ENCODE peak calls at places on chromosomes 13 and 19, in four cellular contexts. L is HepG2, J is GM12878, D is K562. Q is an unnamed sample.

GRCh38 chr19:49475995-49476880 is 2.2 kb downstream of the FLT3LG start:
- DNase-seq in L (no peak), J (no peak), D (peak; percentile 65), Q (peak; percentile 75)

GRCh38 chr19:6066661-6067646 is 43.3 kb downstream of the RFX2 start:
- DNase-seq in L (peak; percentile 97), J (no peak), D (peak; percentile 56), Q (peak; percentile 73)

GRCh38 chr13:30968734-30969335 is 36.4 kb downstream of the TEX26 start:
- DNase-seq in L (no peak), J (no peak), D (no peak), Q (no peak)

GRCh38 chr13:79540504-79540903 is 59.5 kb downstream of the NDFIP2 start:
- DNase-seq in L (no peak), J (no peak), D (no peak), Q (no peak)

GRCh38 chr19:11322269-11323024 is 17.0 kb downstream of the RAB3D start:
- DNase-seq in L (no peak), J (no peak), D (no peak), Q (no peak)

GRCh38 chr13:25085125-25085742 is 10.7 kb upstream of the PABPC3 start:
- DNase-seq in L (peak; percentile 23), J (no peak), D (no peak), Q (peak; percentile 39)

GRCh38 chr19:10976200-10976892 is 15.5 kb downstream of the SMARCA4 start:
- DNase-seq in L (peak; percentile 43), J (no peak), D (peak; percentile 11), Q (no peak)

GRCh38 chr13:66534561-66534960 is 695.6 kb downstream of the PCDH9 start:
- DNase-seq in L (no peak), J (no peak), D (no peak), Q (no peak)

GRCh38 chr19:18399008-18399407 is 1.6 kb upstream of the LRRC25 start:
- DNase-seq in L (no peak), J (no peak), D (no peak), Q (no peak)
- TF ChIP-seq FOXK2 in L (no peak), J (no peak), D (no peak), Q (no peak)

DNA sequence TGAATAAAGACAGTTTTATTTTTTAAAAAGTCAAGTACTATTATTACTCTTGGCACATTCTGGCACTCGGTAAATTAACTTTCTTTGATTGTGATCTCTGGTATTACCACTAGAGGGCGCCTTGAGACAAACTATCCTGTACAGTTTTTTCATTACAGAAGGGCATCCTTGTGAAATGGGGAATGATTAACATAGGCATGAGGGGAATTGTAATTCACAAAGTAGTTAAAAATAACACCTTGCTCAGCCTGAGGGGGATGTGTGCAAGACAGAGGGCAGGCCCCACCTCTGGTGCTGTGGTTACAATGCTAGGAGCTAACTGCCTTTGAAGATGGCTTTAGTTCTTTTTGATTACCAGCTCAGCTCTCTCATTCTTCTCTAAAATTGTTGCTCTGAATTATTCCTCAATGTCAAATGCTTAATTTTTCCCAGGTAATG is 24.2 kb upstream of the C1QTNF9B start:
- DNase-seq in L (peak; percentile 18), J (no peak), D (peak; percentile 12), Q (peak; percentile 9)
- TF ChIP-seq FOXK2 in L (no peak), J (no peak), D (no peak), Q (no peak)

GRCh38 chr13:98065468-98065867 is 77.4 kb upstream of the FARP1 start:
- DNase-seq in L (no peak), J (no peak), D (no peak), Q (no peak)

GRCh38 chr13:98066636-98067035 is 76.3 kb upstream of the FARP1 start:
- DNase-seq in L (no peak), J (no peak), D (no peak), Q (no peak)

GRCh38 chr13:98071316-98071715 is 71.6 kb upstream of the FARP1 start:
- DNase-seq in L (no peak), J (no peak), D (no peak), Q (no peak)

DNA sequence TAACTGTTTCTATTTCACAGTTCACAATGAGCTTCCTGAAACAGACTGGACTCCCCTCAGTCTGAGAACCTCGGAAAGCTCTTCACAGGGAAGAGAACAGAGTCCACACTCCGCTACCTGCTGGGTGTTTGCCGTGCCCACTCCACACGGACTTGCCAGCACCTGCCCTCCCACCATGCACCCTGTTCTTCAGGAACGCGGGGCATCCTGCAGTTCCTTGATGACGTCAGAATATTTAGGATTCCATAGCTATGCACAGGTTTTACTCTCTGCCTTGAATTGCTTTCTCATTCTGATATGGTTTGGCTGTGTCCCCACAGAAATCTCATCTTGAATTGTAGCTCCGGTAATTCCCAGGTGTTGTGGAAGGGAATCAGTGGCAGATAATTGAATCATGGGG is 74.4 kb upstream of the FARP1 start:
- DNase-seq in L (no peak), J (no peak), D (no peak), Q (no peak)
- TF ChIP-seq FOXK2 in L (no peak), J (no peak), D (no peak), Q (no peak)

GRCh38 chr13:32001392-32001768 is 30.2 kb upstream of the FRY start:
- DNase-seq in L (peak; percentile 71), J (no peak), D (peak; percentile 10), Q (peak; percentile 48)

GRCh38 chr13:31998131-31998530 is 33.4 kb upstream of the FRY start:
- DNase-seq in L (no peak), J (no peak), D (no peak), Q (no peak)

GRCh38 chr13:31997641-31998040 is 33.9 kb upstream of the FRY start:
- DNase-seq in L (no peak), J (no peak), D (no peak), Q (no peak)

GRCh38 chr13:32001769-32002168 is 29.8 kb upstream of the FRY start:
- DNase-seq in L (no peak), J (no peak), D (no peak), Q (no peak)

GRCh38 chr13:31996611-31997010 is 35.0 kb upstream of the FRY start:
- DNase-seq in L (no peak), J (no peak), D (no peak), Q (no peak)
- TF ChIP-seq FOXK2 in L (no peak), J (no peak), D (no peak), Q (no peak)

GRCh38 chr19:35090160-35090794 is 25.3 kb upstream of the FXYD3 start:
- DNase-seq in L (peak; percentile 54), J (no peak), D (peak; percentile 84), Q (peak; percentile 81)
- TF ChIP-seq FOXK2 in L (no peak), J (no peak), D (no peak), Q (no peak)

GRCh38 chr19:35055715-35056179 is 14.2 kb downstream of the HPN start:
- DNase-seq in L (no peak), J (no peak), D (peak; percentile 42), Q (no peak)

GRCh38 chr19:35054626-35055025 is 13.1 kb downstream of the HPN start:
- DNase-seq in L (no peak), J (no peak), D (no peak), Q (no peak)

GRCh38 chr19:35053667-35054293 is 12.3 kb downstream of the HPN start:
- DNase-seq in L (no peak), J (no peak), D (no peak), Q (no peak)

GRCh38 chr19:35051796-35052195 is 10.3 kb downstream of the HPN start:
- DNase-seq in L (no peak), J (no peak), D (no peak), Q (no peak)

DNA sequence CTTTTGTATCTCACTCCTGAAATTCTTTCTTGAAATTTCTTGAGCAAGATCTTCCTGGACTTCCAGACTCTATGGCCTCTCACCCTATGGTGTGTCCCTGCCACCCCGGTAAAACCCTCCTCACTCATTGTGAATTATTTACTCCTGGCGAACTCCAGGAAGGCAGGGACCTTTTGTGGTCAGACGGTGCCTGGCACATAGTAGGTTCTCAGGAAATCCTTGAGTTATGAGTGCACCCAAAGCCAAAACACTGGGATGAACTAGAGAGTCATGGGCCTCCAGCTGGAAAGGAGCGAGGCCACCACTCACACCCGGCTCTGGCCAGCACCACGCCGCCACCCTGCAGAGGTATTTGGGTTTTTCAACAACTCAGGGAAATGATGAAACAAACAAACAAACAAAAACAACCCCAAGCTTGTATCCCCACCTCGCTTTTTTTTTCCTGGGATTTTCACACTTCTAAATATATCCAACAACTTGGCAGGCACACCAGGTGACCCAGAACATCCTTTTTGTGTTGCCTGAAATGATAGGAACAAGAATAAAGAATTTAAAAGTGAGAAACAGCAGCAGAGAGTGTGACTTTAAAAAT is 11.2 kb downstream of the HPN start:
- DNase-seq in L (no peak), J (no peak), D (no peak), Q (no peak)
- TF ChIP-seq FOXK2 in L (no peak), J (no peak), D (no peak), Q (no peak)

DNA sequence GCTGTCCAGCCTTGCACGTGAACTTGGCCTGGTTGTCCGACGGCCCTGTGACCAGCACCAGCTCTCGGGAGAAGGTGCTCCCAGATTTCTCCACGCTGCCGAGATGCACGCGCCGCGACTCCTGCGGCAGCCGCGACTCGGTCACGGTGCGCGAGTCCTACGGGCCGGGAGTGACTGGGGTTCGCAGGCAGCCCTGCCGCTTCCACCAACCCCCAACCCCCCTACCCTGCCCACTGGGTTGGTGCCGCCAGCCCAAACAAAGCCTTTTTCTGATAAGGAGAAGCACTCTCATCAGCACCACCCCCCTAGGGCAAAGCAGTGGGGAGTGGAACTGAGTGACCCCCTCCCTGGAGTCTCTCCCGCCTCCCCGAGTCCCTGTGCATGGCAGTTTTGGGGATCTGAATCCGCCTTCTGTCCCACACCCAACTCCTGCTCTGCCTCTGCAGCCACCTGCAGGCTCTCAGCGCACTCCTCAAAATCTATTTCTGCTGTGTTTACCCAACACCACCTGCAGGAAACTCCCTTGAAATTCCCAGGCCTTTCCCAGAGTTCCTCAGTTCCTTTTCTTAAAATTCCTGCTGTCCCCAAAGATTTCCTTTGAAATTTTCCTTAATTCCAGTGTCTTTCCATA is 6.2 kb downstream of the NPHS1 start:
- DNase-seq in L (no peak), J (no peak), D (no peak), Q (no peak)
- TF ChIP-seq FOXK2 in L (no peak), J (no peak), D (no peak), Q (no peak)

Q was measured in HEK293T.